ENCODE peak calls at places on chromosomes 2 and 18, in four cellular contexts. R is K562, Y is fibroblast of lung, E is hepatocyte. N is an unnamed sample. For H3K36me3, the result is how much of the 10 kb centered on the place peaks cover.

GRCh38 chr18:58591286-58591685 is 37.6 kb downstream of the ALPK2 start:
- DNase-seq in R (no peak), Y (no peak), E (no peak), N (no peak)

GRCh38 chr2:192749606-192750200 is 555.0 kb upstream of the TMEFF2 start:
- DNase-seq in R (no peak), Y (peak), E (peak), N (peak)

GRCh38 chr2:237072067-237072931 is 13.4 kb upstream of the COPS8 start:
- DNase-seq in R (peak), Y (peak), E (peak), N (peak)

GRCh38 chr2:181319291-181319690 is 137.9 kb upstream of the ITGA4 start:
- DNase-seq in R (no peak), Y (no peak), E (no peak), N (no peak)

GRCh38 chr2:143632751-143633374 is 503.6 kb downstream of the ARHGAP15 start:
- DNase-seq in R (no peak), Y (no peak), E (no peak), N (no peak)

GRCh38 chr18:46946656-46947282 is 29.4 kb downstream of the KATNAL2 start:
- DNase-seq in R (peak), Y (peak), E (peak), N (peak)

GRCh38 chr18:64271264-64271663 is 122.4 kb upstream of the LINC00305 start:
- DNase-seq in R (no peak), Y (no peak), E (no peak), N (no peak)

GRCh38 chr2:126244937-126245336 is 411.0 kb upstream of the GYPC start:
- DNase-seq in R (peak), Y (no peak), E (peak), N (peak)

GRCh38 chr2:24362253-24362652 is 1.9 kb upstream of the ITSN2 start:
- DNase-seq in R (peak), Y (no peak), E (no peak), N (no peak)

GRCh38 chr2:227132986-227133385 is 31.0 kb downstream of the COL4A4 start:
- DNase-seq in R (no peak), Y (no peak), E (no peak), N (no peak)

GRCh38 chr2:241635756-241636155 is 1.2 kb downstream of the THAP4 start:
- DNase-seq in R (peak), Y (no peak), E (no peak), N (no peak)

GRCh38 chr18:79529991-79530390 is 134.3 kb downstream of the NFATC1 start:
- DNase-seq in R (no peak), Y (no peak), E (no peak), N (no peak)

GRCh38 chr2:37645363-37645762 is 26.1 kb downstream of the CDC42EP3 start:
- DNase-seq in R (no peak), Y (peak), E (no peak), N (no peak)

GRCh38 chr2:108982259-108982679 is 6.8 kb downstream of the EDAR start:
- DNase-seq in R (no peak), Y (no peak), E (no peak), N (no peak)

GRCh38 chr2:159111346-159111922 is 143.0 kb downstream of the TANC1 start:
- DNase-seq in R (no peak), Y (no peak), E (no peak), N (no peak)

GRCh38 chr2:144596074-144596871 is 76.4 kb upstream of the ZEB2 start:
- DNase-seq in R (peak), Y (peak), E (peak), N (peak)

GRCh38 chr18:2036136-2036535 is 535.2 kb downstream of the METTL4 start:
- DNase-seq in R (no peak), Y (peak), E (no peak), N (no peak)

DNA sequence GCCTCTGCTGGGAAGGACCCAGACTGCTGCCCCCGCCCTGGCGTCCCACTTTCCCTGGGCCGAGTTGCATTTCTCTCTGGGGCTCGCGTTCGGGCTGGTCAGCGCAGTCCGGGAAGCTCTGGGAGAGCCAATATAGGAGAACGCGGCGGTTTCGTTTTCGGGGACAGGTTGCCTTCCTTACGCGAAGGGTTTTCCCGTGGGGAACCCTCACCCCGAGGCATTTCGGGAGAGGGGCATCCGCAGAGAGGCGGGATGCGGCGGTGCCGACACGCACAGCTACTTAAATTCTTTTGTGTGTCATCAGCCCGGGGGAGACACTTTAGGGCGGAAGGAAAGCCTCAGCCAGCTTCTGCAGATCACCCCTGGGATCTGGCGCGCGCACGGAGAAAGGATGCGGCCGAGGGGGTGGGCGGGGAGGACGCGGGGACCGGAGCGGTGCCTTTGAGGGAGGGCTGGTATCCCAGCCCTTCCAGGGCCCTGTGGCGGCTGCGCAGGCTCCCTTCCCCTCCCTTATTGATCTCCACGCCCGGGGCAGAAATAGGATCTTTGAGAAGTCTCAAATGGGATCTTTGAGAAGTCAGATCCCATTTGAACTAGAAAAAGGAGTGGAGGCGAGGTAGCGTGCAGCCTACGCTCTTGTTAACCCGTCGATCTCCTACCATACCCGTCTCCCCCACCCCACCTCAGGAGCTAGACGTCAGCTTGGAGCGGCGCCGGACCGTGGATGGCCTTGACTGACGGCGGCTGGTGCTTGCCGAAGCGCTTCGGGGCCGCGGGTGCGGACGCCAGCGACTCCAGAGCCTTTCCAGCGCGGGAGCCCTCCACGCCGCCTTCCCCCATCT is 1.3 kb downstream of the GATA6 start:
- DNase-seq in R (no peak), Y (peak), E (peak), N (peak)
- TF ChIP-seq EZH2 in R (no peak), Y (no peak), E (no peak), N (peak)

GRCh38 chr18:75492897-75493296 is 65.4 kb upstream of the SMIM21 start:
- DNase-seq in R (no peak), Y (peak), E (no peak), N (no peak)
- H3K36me3 ChIP-seq in R (under half), Y (under half), E (under half), N (under half)

GRCh38 chr2:205610437-205610836 is 71.9 kb upstream of the NRP2 start:
- DNase-seq in R (no peak), Y (peak), E (no peak), N (no peak)

GRCh38 chr2:205612661-205613060 is 69.6 kb upstream of the NRP2 start:
- DNase-seq in R (peak), Y (peak), E (no peak), N (no peak)

GRCh38 chr2:205614965-205615364 is 67.3 kb upstream of the NRP2 start:
- DNase-seq in R (no peak), Y (no peak), E (no peak), N (no peak)

GRCh38 chr2:205617905-205618304 is 64.4 kb upstream of the NRP2 start:
- DNase-seq in R (no peak), Y (no peak), E (no peak), N (no peak)

DNA sequence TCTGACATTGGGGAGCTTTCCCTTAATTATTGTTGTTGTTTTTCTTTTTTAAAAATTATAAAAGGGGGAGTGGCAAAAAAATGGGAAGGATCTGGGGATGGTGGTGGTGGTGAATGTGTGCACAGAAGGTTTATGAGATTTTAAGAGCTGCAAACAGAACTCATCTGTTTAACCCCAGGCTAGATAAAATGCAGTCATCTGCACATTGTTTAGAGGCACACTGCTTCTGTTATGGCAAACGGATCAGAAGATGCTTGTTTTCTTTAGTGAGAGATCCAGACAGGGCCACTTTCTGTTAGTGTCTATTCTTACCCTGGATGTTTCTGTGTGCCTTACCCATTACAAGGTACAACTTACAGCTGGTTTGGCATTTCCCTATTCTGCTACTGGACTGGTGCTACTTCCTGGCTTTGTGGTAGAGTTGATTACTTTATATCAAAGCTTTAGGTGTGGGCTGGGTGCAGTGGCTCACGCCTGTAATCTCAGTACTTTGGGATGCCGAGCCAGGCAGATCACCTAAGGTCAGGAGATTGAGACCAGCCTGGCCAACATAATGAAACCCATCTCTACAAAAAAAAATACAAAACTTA is 68.2 kb upstream of the NRP2 start:
- DNase-seq in R (no peak), Y (no peak), E (no peak), N (no peak)
- H3K27ac ChIP-seq in R (no peak), Y (no peak), E (no peak), N (no peak)

GRCh38 chr2:21041943-21042707 is 1.7 kb downstream of the APOB start:
- DNase-seq in R (no peak), Y (no peak), E (peak), N (no peak)

GRCh38 chr2:21042708-21042957 is 1.2 kb downstream of the APOB start:
- DNase-seq in R (no peak), Y (no peak), E (no peak), N (no peak)

GRCh38 chr2:21044694-21045371 is 960 bp upstream of the APOB start:
- DNase-seq in R (no peak), Y (no peak), E (no peak), N (no peak)

GRCh38 chr2:21042958-21043743 is 722 bp downstream of the APOB start:
- DNase-seq in R (peak), Y (peak), E (peak), N (peak)

DNA sequence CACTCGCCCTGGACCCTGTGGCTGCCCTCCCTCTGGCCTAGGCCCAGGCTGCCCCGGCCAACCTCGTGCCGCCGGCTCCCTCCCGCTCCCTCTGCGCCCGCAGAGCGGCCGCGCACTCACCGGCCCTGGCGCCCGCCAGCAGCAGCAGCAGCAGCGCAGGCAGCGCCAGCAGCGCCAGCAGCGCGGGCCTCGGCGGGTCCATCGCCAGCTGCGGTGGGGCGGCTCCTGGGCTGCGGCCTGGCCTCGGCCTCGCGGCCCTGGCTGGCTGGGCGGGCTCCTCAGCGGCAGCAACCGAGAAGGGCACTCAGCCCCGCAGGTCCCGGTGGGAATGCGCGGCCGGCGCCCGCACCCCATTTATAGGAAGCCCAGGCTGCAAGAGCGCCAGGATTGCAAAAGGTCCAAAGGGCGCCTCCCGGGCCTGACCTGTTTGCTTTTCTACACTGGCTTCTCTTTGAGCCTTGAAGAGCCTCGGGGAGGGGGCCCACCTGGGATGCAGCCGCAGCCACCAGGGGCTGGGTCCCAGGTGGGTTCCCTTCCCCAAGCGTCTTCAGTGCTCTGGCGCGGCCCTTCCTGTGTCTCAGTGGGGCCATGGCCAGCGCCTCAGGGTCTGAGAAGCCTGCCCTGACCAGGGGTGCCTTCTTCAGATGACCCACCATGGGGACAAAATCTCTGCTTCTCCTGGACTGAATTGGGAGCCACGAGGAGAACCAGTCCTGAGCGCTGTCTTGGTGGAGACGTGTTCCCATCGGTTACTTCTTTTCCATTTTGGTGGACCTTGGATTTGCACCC is at the start of gene APOB:
- DNase-seq in R (no peak), Y (no peak), E (peak), N (peak)
- TF ChIP-seq EZH2 in R (no peak), Y (no peak), E (no peak), N (no peak)

GRCh38 chr2:160352492-160352891 is 141.1 kb downstream of the RBMS1 start:
- DNase-seq in R (no peak), Y (peak), E (no peak), N (no peak)

GRCh38 chr2:160349306-160349705 is 144.3 kb downstream of the RBMS1 start:
- DNase-seq in R (no peak), Y (peak), E (no peak), N (no peak)

GRCh38 chr2:160353166-160353565 is 140.4 kb downstream of the RBMS1 start:
- DNase-seq in R (no peak), Y (no peak), E (no peak), N (no peak)

GRCh38 chr2:160353813-160354212 is 139.8 kb downstream of the RBMS1 start:
- DNase-seq in R (no peak), Y (no peak), E (no peak), N (no peak)

DNA sequence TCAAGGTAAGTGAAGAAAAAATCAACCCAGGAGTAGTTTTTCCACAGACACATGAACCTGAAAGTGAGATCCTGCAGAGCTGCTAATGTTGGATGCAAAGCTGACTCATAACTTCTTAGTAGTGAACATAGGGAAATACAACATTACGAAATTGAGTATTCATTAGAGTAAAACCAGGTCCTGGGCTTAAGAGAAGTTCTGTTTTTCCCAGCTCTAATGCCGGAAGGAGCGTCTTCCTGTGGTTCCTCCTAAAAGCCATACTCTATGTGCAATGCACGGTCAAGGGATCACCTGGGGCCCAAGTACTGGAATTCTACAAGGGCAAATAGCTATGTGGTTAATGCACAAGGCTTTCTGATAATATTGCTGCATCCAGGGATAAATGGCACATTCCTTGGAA is 141.6 kb downstream of the RBMS1 start:
- DNase-seq in R (no peak), Y (peak), E (peak), N (no peak)
- H3K36me3 ChIP-seq in R (under half), Y (under half), E (under half), N (under half)

GRCh38 chr2:43539991-43540860 is 55.6 kb downstream of the THADA start:
- DNase-seq in R (no peak), Y (peak), E (peak), N (no peak)
- H3K27ac ChIP-seq in R (no peak), Y (peak), E (peak), N (no peak)

N was measured in neural progenitor cell.